ENCODE peak calls at places on chromosomes 6 and 20, in six cellular contexts. X is MM.1S, T is stomach, F is heart right ventricle, J is Caco-2, Z is fibroblast of pulmonary artery. V is an unnamed sample.

GRCh38 chr6:28212510-28213212 is 12.4 kb upstream of the ZSCAN9 start:
- DNase-seq in X (peak), T (no peak), F (no peak), J (peak), Z (peak), V (peak)

GRCh38 chr6:137290601-137291261 is 71.5 kb upstream of the IFNGR1 start:
- DNase-seq in X (no peak), T (no peak), F (no peak), J (no peak), Z (no peak), V (no peak)

GRCh38 chr20:36217226-36217625 is 19.1 kb upstream of the AAR2 start:
- DNase-seq in X (no peak), T (no peak), F (no peak), J (peak), Z (no peak), V (no peak)

GRCh38 chr6:34301408-34301807 is 52.6 kb upstream of the SMIM29 start:
- DNase-seq in X (no peak), T (no peak), F (peak), J (no peak), Z (peak), V (no peak)

GRCh38 chr6:155090166-155090565 is 95.1 kb downstream of the TIAM2 start:
- DNase-seq in X (no peak), T (no peak), F (no peak), J (no peak), Z (no peak), V (no peak)

GRCh38 chr20:53692465-53693067 is 98.9 kb upstream of the ZNF217 start:
- DNase-seq in X (no peak), T (no peak), F (peak), J (no peak), Z (peak), V (no peak)

GRCh38 chr6:33878541-33878940 is 74.7 kb upstream of the MLN start:
- DNase-seq in X (no peak), T (no peak), F (no peak), J (no peak), Z (no peak), V (no peak)

GRCh38 chr20:45098096-45098773 is 2.7 kb downstream of the KCNS1 start:
- DNase-seq in X (no peak), T (peak), F (no peak), J (no peak), Z (peak), V (no peak)

GRCh38 chr6:155117266-155117665 is 122.2 kb downstream of the TIAM2 start:
- DNase-seq in X (no peak), T (no peak), F (no peak), J (no peak), Z (peak), V (no peak)

GRCh38 chr20:35315199-35316020 is 23.2 kb upstream of the FAM83C start:
- DNase-seq in X (no peak), T (no peak), F (no peak), J (no peak), Z (no peak), V (no peak)

GRCh38 chr6:71194730-71195129 is 93.9 kb upstream of the OGFRL1 start:
- DNase-seq in X (no peak), T (no peak), F (no peak), J (no peak), Z (peak), V (no peak)

GRCh38 chr20:34281177-34281576 is 22.0 kb downstream of the AHCY start:
- DNase-seq in X (no peak), T (no peak), F (no peak), J (no peak), Z (no peak), V (no peak)

GRCh38 chr6:87699576-87699975 is 2.5 kb downstream of the AKIRIN2 start:
- DNase-seq in X (no peak), T (no peak), F (no peak), J (no peak), Z (no peak), V (no peak)

GRCh38 chr6:6843057-6843627 is 254.6 kb downstream of the LY86 start:
- DNase-seq in X (no peak), T (no peak), F (no peak), J (peak), Z (peak), V (no peak)

GRCh38 chr6:133185731-133186130 is 55.4 kb upstream of the EYA4 start:
- DNase-seq in X (no peak), T (no peak), F (no peak), J (no peak), Z (no peak), V (no peak)

GRCh38 chr20:62297449-62298227 is 5.2 kb upstream of the ADRM1 start:
- DNase-seq in X (no peak), T (no peak), F (no peak), J (no peak), Z (no peak), V (no peak)

GRCh38 chr20:25865715-25866656 is 169.3 kb upstream of the ZNF337 start:
- DNase-seq in X (peak), T (peak), F (peak), J (peak), Z (peak), V (peak)

GRCh38 chr6:115668781-115669180 is 391.9 kb downstream of the FRK start:
- DNase-seq in X (no peak), T (no peak), F (no peak), J (no peak), Z (no peak), V (no peak)
- TF ChIP-seq CTCF in X (no peak), T (no peak), F (no peak), J (no peak), Z (no peak), V (no peak)

DNA sequence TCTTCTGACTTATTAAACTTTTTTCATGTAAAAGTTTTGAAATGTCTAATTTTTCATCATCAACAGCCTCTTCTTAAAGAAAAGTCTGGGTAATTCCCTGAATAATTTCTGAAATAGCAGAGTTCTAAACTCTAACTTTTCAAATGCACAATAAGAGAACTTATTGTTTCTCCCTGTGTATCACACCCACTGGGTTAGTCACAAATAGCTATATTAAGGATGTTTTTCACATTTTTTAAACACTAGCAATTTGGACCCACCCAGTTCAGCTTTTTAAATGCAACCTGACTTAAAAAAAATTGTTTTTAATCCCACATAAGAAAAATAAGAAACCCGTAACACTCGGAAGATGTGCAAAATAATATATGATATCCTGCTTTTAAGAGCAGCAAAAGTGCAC is 61.4 kb upstream of the UTRN start:
- DNase-seq in X (no peak), T (no peak), F (no peak), J (no peak), Z (no peak), V (no peak)
- TF ChIP-seq CTCF in X (no peak), T (no peak), F (no peak), J (no peak), Z (no peak), V (no peak)

GRCh38 chr6:5113096-5113495 is 28.0 kb downstream of the PPP1R3G start:
- DNase-seq in X (no peak), T (no peak), F (no peak), J (no peak), Z (no peak), V (no peak)
- TF ChIP-seq CTCF in X (no peak), T (no peak), F (no peak), J (no peak), Z (no peak), V (no peak)

GRCh38 chr6:143784316-143784715 is 58.8 kb upstream of the LTV1 start:
- DNase-seq in X (no peak), T (no peak), F (no peak), J (no peak), Z (no peak), V (no peak)
- TF ChIP-seq CTCF in X (no peak), T (no peak), F (no peak), J (no peak), Z (no peak), V (no peak)